ENCODE peak calls at places on chromosomes 11 and 22, in six cellular contexts. D, A, C, Y, P and O are unnamed samples.

GRCh38 chr22:47053865-47054185 is 291.4 kb downstream of the TBC1D22A start:
- DNase-seq in A (no peak), P (no peak), Y (no peak), D (no peak), C (peak), O (no peak)

GRCh38 chr11:22634897-22635629 is 9.4 kb upstream of the FANCF start:
- DNase-seq in C (no peak), Y (no peak), A (no peak), P (no peak), D (no peak), O (no peak)

GRCh38 chr11:121469910-121470309 is 17.1 kb upstream of the SORL1-AS1 start:
- DNase-seq in P (no peak), A (no peak), C (no peak), D (no peak), Y (no peak), O (no peak)

GRCh38 chr11:96324912-96325311 is 18.1 kb downstream of the MAML2 start:
- DNase-seq in A (no peak), Y (no peak), D (no peak), P (no peak), C (peak), O (no peak)

GRCh38 chr11:33802414-33802950 is 28.2 kb upstream of the FBXO3 start:
- DNase-seq in Y (peak), A (peak), P (no peak), D (no peak), C (peak), O (no peak)

GRCh38 chr22:27632451-27633295 is 168.9 kb downstream of the MN1 start:
- DNase-seq in P (no peak), A (no peak), Y (no peak), C (no peak), D (no peak), O (no peak)

GRCh38 chr11:27215471-27216267 is 147.3 kb downstream of the CCDC34 start:
- DNase-seq in P (peak), Y (no peak), A (no peak), D (no peak), C (no peak), O (no peak)

GRCh38 chr11:68978626-68978930 is 2.2 kb downstream of the MRGPRD start:
- DNase-seq in D (no peak), C (no peak), P (no peak), A (no peak), Y (peak), O (no peak)

GRCh38 chr22:21766933-21767462 is 31.4 kb upstream of the YPEL1 start:
- DNase-seq in D (no peak), Y (peak), A (no peak), C (no peak), P (no peak), O (peak)

GRCh38 chr11:80843266-80843974 is 1402.6 kb upstream of the TENM4 start:
- DNase-seq in A (no peak), D (no peak), C (no peak), Y (no peak), P (no peak), O (no peak)

GRCh38 chr11:95147364-95147905 is 57.8 kb downstream of the ENDOD1 start:
- DNase-seq in P (no peak), A (no peak), Y (no peak), C (peak), D (no peak), O (no peak)

GRCh38 chr22:44091021-44091721 is 67.1 kb downstream of the PARVB start:
- DNase-seq in P (no peak), C (peak), A (peak), D (no peak), Y (no peak), O (no peak)

GRCh38 chr11:34250732-34251639 is 106.8 kb downstream of the ABTB2 start:
- DNase-seq in C (peak), D (peak), A (peak), P (no peak), Y (peak), O (peak)

GRCh38 chr22:22026157-22026831 is 43.7 kb upstream of the TOP3B start:
- DNase-seq in C (no peak), A (no peak), Y (no peak), D (no peak), P (no peak), O (no peak)

GRCh38 chr11:81804858-81805257 is 928.8 kb downstream of the FAM181B start:
- DNase-seq in P (no peak), Y (no peak), D (no peak), C (no peak), A (no peak), O (no peak)

GRCh38 chr11:96001037-96001436 is 77.1 kb upstream of the MTMR2 start:
- DNase-seq in A (no peak), D (peak), P (peak), C (no peak), Y (peak), O (no peak)

GRCh38 chr11:125777309-125777708 is 1.3 kb downstream of the PATE2 start:
- DNase-seq in C (peak), D (no peak), P (no peak), A (no peak), Y (no peak), O (no peak)

GRCh38 chr11:119319136-119319701 is 2.3 kb upstream of the MCAM start:
- DNase-seq in D (peak), C (no peak), Y (no peak), A (no peak), P (no peak), O (no peak)

GRCh38 chr11:35464308-35464707 is 45.0 kb upstream of the SLC1A2 start:
- DNase-seq in A (peak), C (peak), Y (no peak), D (no peak), P (no peak), O (no peak)

GRCh38 chr22:50610041-50610451 is 9.5 kb downstream of the MAPK8IP2 start:
- DNase-seq in Y (no peak), P (no peak), A (no peak), C (no peak), D (no peak), O (no peak)

GRCh38 chr11:3155691-3156258 is 9.3 kb downstream of the OSBPL5 start:
- DNase-seq in D (no peak), P (no peak), A (no peak), C (no peak), Y (peak), O (no peak)

GRCh38 chr11:62592989-62593421 is 1.7 kb upstream of the TUT1 start:
- DNase-seq in P (no peak), D (no peak), C (no peak), A (no peak), Y (no peak), O (peak)

GRCh38 chr22:17774206-17774927 is at the start of gene BID:
- DNase-seq in C (peak), Y (peak), D (no peak), A (peak), P (no peak), O (peak)

GRCh38 chr11:6927030-6927617 is 898 bp downstream of the ZNF215 start:
- DNase-seq in A (no peak), C (no peak), D (no peak), Y (peak), P (no peak), O (no peak)

GRCh38 chr11:69337211-69337721 is 43.3 kb downstream of the MYEOV start:
- DNase-seq in A (no peak), C (peak), P (no peak), Y (peak), D (peak), O (no peak)

GRCh38 chr11:17008099-17008498 is 6.1 kb downstream of the PLEKHA7 start:
- DNase-seq in C (no peak), D (peak), P (peak), Y (no peak), A (no peak), O (no peak)

GRCh38 chr11:96338910-96339703 is 3.9 kb downstream of the MAML2 start:
- DNase-seq in C (peak), A (no peak), Y (peak), P (peak), D (peak), O (peak)

GRCh38 chr11:45259607-45260006 is 26.5 kb downstream of the SYT13 start:
- DNase-seq in D (no peak), Y (peak), P (no peak), C (peak), A (no peak), O (no peak)

GRCh38 chr11:100908746-100909145 is 220.9 kb downstream of the PGR start:
- DNase-seq in Y (no peak), P (no peak), C (peak), D (no peak), A (no peak), O (no peak)

GRCh38 chr22:43152355-43153071 is 1.2 kb downstream of the TSPO start:
- DNase-seq in A (no peak), C (peak), P (peak), D (peak), Y (peak), O (peak)

GRCh38 chr11:65288706-65289536 is 25.7 kb upstream of the CDC42EP2 start:
- DNase-seq in A (no peak), C (no peak), P (no peak), Y (no peak), D (peak), O (no peak)

GRCh38 chr11:123478352-123478986 is 48.4 kb downstream of the GRAMD1B start:
- DNase-seq in D (no peak), Y (peak), A (peak), C (peak), P (peak), O (no peak)

GRCh38 chr11:8085006-8085645 is 4.1 kb downstream of the TUB start:
- DNase-seq in Y (no peak), A (no peak), C (no peak), P (no peak), D (no peak), O (no peak)

GRCh38 chr11:8086571-8086970 is 5.6 kb downstream of the TUB start:
- DNase-seq in Y (no peak), D (no peak), C (no peak), A (no peak), P (no peak), O (no peak)

GRCh38 chr11:8086001-8086479 is 5.0 kb downstream of the TUB start:
- DNase-seq in D (no peak), Y (no peak), P (no peak), A (no peak), C (no peak), O (no peak)

GRCh38 chr11:8087756-8088155 is 6.7 kb downstream of the TUB start:
- DNase-seq in D (no peak), Y (no peak), C (no peak), A (no peak), P (no peak), O (no peak)

GRCh38 chr11:8087185-8087584 is 6.2 kb downstream of the TUB start:
- DNase-seq in Y (no peak), P (no peak), A (peak), D (no peak), C (no peak), O (no peak)
- TF ChIP-seq CTCF in Y (no peak), P (no peak), A (peak), D (no peak), C (peak), O (no peak)

DNA sequence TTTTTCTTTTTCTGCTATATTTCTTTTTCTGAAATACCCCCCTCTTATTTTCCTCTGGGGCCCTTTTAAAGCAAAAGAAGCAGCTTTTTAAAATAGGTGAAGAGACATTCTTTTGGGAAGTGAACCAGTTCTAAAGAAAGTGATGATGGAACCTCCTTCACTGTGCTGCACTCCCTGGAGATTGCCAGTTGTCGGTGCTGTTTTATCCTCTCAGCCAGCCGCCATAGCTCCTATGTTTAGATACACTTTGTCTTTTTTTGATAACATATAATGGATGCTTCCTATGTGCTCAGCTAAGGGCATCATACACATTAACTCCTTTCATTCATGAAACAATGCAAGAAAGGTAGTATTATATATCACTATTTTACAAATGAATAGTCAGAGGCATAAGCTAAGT is 14.0 kb downstream of the CFAP300 start:
- DNase-seq in P (no peak), Y (no peak), D (no peak), A (peak), C (no peak), O (no peak)
- TF ChIP-seq CTCF in P (no peak), Y (no peak), D (no peak), A (peak), C (peak), O (no peak)

GRCh38 chr11:134999490-135000066 is 587.5 kb upstream of the B3GAT1 start:
- DNase-seq in C (no peak), P (no peak), A (peak), D (peak), Y (no peak), O (no peak)
- TF ChIP-seq CTCF in C (no peak), P (no peak), A (no peak), D (no peak), Y (no peak), O (no peak)

GRCh38 chr11:74466916-74467885 is at the start of gene KCNE3:
- DNase-seq in P (no peak), D (peak), Y (peak), C (no peak), A (peak), O (no peak)

GRCh38 chr11:74463216-74463615 is 4.1 kb downstream of the KCNE3 start:
- DNase-seq in D (peak), Y (no peak), P (no peak), A (no peak), C (no peak), O (no peak)

GRCh38 chr11:74465291-74465708 is 2.0 kb downstream of the KCNE3 start:
- DNase-seq in P (no peak), C (peak), A (no peak), Y (peak), D (peak), O (no peak)

GRCh38 chr11:74462631-74463030 is 4.7 kb downstream of the KCNE3 start:
- DNase-seq in A (no peak), C (no peak), D (peak), P (no peak), Y (no peak), O (no peak)

DNA sequence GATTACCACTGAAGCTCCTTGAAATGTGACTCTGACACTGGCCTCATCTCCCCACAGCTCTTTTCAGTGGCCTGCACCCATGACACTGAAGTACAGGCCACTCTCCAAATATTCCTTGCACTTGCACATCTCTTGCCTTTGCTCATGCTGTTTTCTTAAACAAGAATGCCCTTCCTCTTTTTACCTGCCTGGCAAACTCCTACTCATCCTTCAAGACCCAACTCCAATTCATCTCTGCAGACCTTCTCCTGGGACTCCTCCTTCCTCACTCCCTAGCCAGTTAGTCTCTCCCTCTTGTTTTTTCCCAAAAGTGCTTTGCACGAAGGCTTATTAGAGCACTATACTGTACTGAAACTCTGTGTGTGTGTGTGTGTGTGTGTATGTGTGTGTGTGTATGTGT is 2.6 kb downstream of the KCNE3 start:
- DNase-seq in A (no peak), C (no peak), Y (no peak), D (no peak), P (no peak), O (no peak)
- TF ChIP-seq CTCF in A (no peak), C (no peak), Y (no peak), D (no peak), P (no peak), O (no peak)

GRCh38 chr11:13502492-13502891 is 6.7 kb upstream of the PTH start:
- DNase-seq in P (no peak), Y (no peak), D (no peak), A (no peak), C (no peak), O (no peak)
- TF ChIP-seq CTCF in P (no peak), Y (no peak), D (no peak), A (no peak), C (no peak), O (no peak)

GRCh38 chr11:107591098-107591445 is at the start of gene ELMOD1:
- DNase-seq in C (peak), D (no peak), A (peak), P (no peak), Y (peak), O (no peak)
- TF ChIP-seq CTCF in C (no peak), D (no peak), A (no peak), P (no peak), Y (no peak), O (no peak)